ENCODE peak calls at places on chromosomes 11 and 22, in five cellular contexts. U, H, I, X and W are unnamed samples.

GRCh38 chr11:124643605-124644425 is 21.2 kb downstream of the TBRG1 start:
- DNase-seq in U (no peak), X (peak), I (no peak), H (no peak), W (no peak)

GRCh38 chr11:12100886-12101285 is 9.5 kb upstream of the MICAL2 start:
- DNase-seq in I (no peak), U (no peak), X (no peak), H (no peak), W (no peak)

GRCh38 chr11:118161786-118162185 is 9.2 kb upstream of the SCN4B start:
- DNase-seq in U (no peak), H (no peak), X (no peak), I (no peak), W (no peak)

GRCh38 chr11:105181100-105181499 is 41.5 kb upstream of the CARD18 start:
- DNase-seq in U (no peak), H (no peak), X (peak), I (no peak), W (no peak)

GRCh38 chr11:75339685-75340409 is 11.6 kb downstream of the ARRB1 start:
- DNase-seq in H (no peak), I (no peak), X (peak), U (no peak), W (no peak)

GRCh38 chr11:77094841-77095365 is 7.7 kb upstream of the OMP start:
- DNase-seq in H (no peak), I (no peak), U (peak), X (no peak), W (peak)

GRCh38 chr11:133197425-133197824 is 334.9 kb downstream of the OPCML start:
- DNase-seq in U (no peak), H (peak), X (no peak), I (no peak), W (no peak)

GRCh38 chr11:130631119-130631518 is 182.7 kb downstream of the ADAMTS15 start:
- DNase-seq in H (no peak), X (no peak), I (no peak), U (no peak), W (no peak)

GRCh38 chr11:67300756-67301312 is 2.5 kb upstream of the SSH3 start:
- DNase-seq in H (no peak), X (no peak), I (no peak), U (peak), W (no peak)

GRCh38 chr11:976431-977160 is 50.9 kb downstream of the AP2A2 start:
- DNase-seq in X (no peak), I (no peak), H (no peak), U (no peak), W (no peak)

GRCh38 chr11:64092119-64092760 is 56.5 kb downstream of the FLRT1 start:
- DNase-seq in X (peak), I (no peak), H (no peak), U (no peak), W (no peak)

GRCh38 chr11:118620529-118621070 is 13.2 kb downstream of the PHLDB1 start:
- DNase-seq in U (peak), X (no peak), I (no peak), H (no peak), W (peak)

GRCh38 chr11:81744336-81745116 is 989.1 kb downstream of the FAM181B start:
- DNase-seq in U (peak), I (no peak), H (no peak), X (no peak), W (peak)

GRCh38 chr22:31346733-31347250 is 646 bp upstream of the PATZ1 start:
- DNase-seq in H (peak), X (peak), U (peak), I (peak), W (no peak)

GRCh38 chr11:8071616-8072581 is 9.1 kb upstream of the TUB start:
- DNase-seq in U (peak), I (no peak), H (no peak), X (no peak), W (peak)

GRCh38 chr11:15897211-15897960 is 459.0 kb downstream of the SOX6 start:
- DNase-seq in U (no peak), I (no peak), H (no peak), X (no peak), W (no peak)

GRCh38 chr11:32435511-32435946 is at the start of gene WT1:
- DNase-seq in X (peak), H (no peak), U (no peak), I (peak), W (no peak)